ENCODE peak calls at places on chromosome 12, in eight cellular contexts. W is activated CD4-positive, alpha-beta T cell treated with anti-CD3 and anti-CD28 coated beads, Interleukin-2, amount 10 ng/mL, durations not matched to agents 24 days and 14 days; U is NCI-H2081; C is AG10803; I is EL; V is AG09309; E is HTR-8/SVneo; A is GF-D8. S is an unnamed sample.

GRCh38 chr12:96698965-96699364 is 208.1 kb upstream of the NEDD1 start:
- DNase-seq in W (no peak), U (no peak), C (peak), I (no peak), V (no peak), E (no peak), A (no peak), S (no peak)

GRCh38 chr12:26044007-26044394 is 80.8 kb downstream of the BHLHE41 start:
- DNase-seq in W (no peak), U (no peak), C (peak), I (peak), V (no peak), E (no peak), A (no peak), S (no peak)

GRCh38 chr12:13220848-13221247 is 24.3 kb downstream of the EMP1 start:
- DNase-seq in W (no peak), U (no peak), C (peak), I (peak), V (no peak), E (no peak), A (no peak), S (no peak)

GRCh38 chr12:64395739-64396138 is 5.2 kb upstream of the C12orf56 start:
- DNase-seq in W (no peak), U (no peak), C (no peak), I (no peak), V (no peak), E (no peak), A (no peak), S (no peak)

GRCh38 chr12:74111688-74112360 is 425.8 kb upstream of the ATXN7L3B start:
- DNase-seq in W (no peak), U (peak), C (no peak), I (no peak), V (no peak), E (no peak), A (no peak), S (peak)

GRCh38 chr12:85441740-85442139 is 161.7 kb downstream of the ALX1 start:
- DNase-seq in W (no peak), U (no peak), C (peak), I (no peak), V (no peak), E (no peak), A (no peak), S (no peak)

GRCh38 chr12:31702047-31702446 is 26.8 kb downstream of the AMN1 start:
- DNase-seq in W (no peak), U (no peak), C (peak), I (peak), V (no peak), E (peak), A (no peak), S (no peak)

GRCh38 chr12:126772171-126772864 is 1494.7 kb upstream of the TMEM132C start:
- DNase-seq in W (peak), U (no peak), C (peak), I (peak), V (peak), E (peak), A (no peak), S (no peak)

GRCh38 chr12:40646456-40646855 is 45.8 kb upstream of the CNTN1 start:
- DNase-seq in W (no peak), U (no peak), C (no peak), I (no peak), V (no peak), E (no peak), A (no peak), S (no peak)

GRCh38 chr12:124786065-124786964 is 77.3 kb downstream of the SCARB1 start:
- DNase-seq in W (no peak), U (no peak), C (peak), I (peak), V (peak), E (no peak), A (no peak), S (no peak)

GRCh38 chr12:70837026-70837425 is 83.5 kb downstream of the PTPRR start:
- DNase-seq in W (no peak), U (no peak), C (peak), I (no peak), V (no peak), E (no peak), A (no peak), S (no peak)

GRCh38 chr12:27555316-27555715 is 31.3 kb downstream of the PPFIBP1 start:
- DNase-seq in W (no peak), U (no peak), C (no peak), I (no peak), V (no peak), E (no peak), A (no peak), S (no peak)

GRCh38 chr12:71371132-71371531 is 68.5 kb upstream of the LGR5 start:
- DNase-seq in W (no peak), U (no peak), C (no peak), I (no peak), V (no peak), E (no peak), A (no peak), S (no peak)

GRCh38 chr12:53052419-53053222 is 2.8 kb downstream of the TNS2 start:
- DNase-seq in W (no peak), U (peak), C (peak), I (peak), V (no peak), E (no peak), A (no peak), S (no peak)

GRCh38 chr12:17304503-17305347 is 698.8 kb upstream of the LMO3 start:
- DNase-seq in W (no peak), U (no peak), C (peak), I (no peak), V (no peak), E (no peak), A (no peak), S (no peak)

GRCh38 chr12:97560766-97561165 is 98.2 kb downstream of the RMST start:
- DNase-seq in W (no peak), U (no peak), C (no peak), I (no peak), V (no peak), E (no peak), A (no peak), S (no peak)